ENCODE peak calls at places on chromosomes 12 and 14, in seven cellular contexts. K is cardiac fibroblast; P is effector memory CD4-positive, alpha-beta T cell; M is endothelial cell of umbilical vein; R is prostate gland; O is fibroblast of pulmonary artery; C is GM23338. Z is an unnamed sample.

GRCh38 chr14:104116544-104117340 is 21.6 kb upstream of the KIF26A start:
- DNase-seq in K (no peak), P (no peak), M (no peak), R (peak; percentile 54), O (no peak), C (peak; percentile 64), Z (peak; percentile 36)

GRCh38 chr12:4161718-4162117 is 111.8 kb upstream of the CCND2 start:
- DNase-seq in K (no peak), P (no peak), M (no peak), R (no peak), O (no peak), C (no peak), Z (no peak)

GRCh38 chr14:47852278-47852677 is 176.9 kb upstream of the MDGA2 start:
- DNase-seq in K (no peak), P (no peak), M (no peak), R (no peak), O (no peak), C (no peak), Z (no peak)

GRCh38 chr14:64421166-64421565 is 33.0 kb downstream of the MTHFD1 start:
- DNase-seq in K (peak; percentile 81), P (no peak), M (no peak), R (no peak), O (peak; percentile 83), C (no peak), Z (no peak)

GRCh38 chr12:86331012-86331411 is 74.8 kb upstream of the MGAT4C start:
- DNase-seq in K (no peak), P (no peak), M (peak; percentile 28), R (no peak), O (no peak), C (no peak), Z (no peak)

GRCh38 chr12:114869091-114869834 is 185.3 kb upstream of the TBX3 start:
- DNase-seq in K (no peak), P (no peak), M (no peak), R (no peak), O (no peak), C (peak; percentile 27), Z (no peak)

GRCh38 chr12:64476844-64477243 is 24.9 kb downstream of the TBK1 start:
- DNase-seq in K (no peak), P (no peak), M (no peak), R (no peak), O (no peak), C (no peak), Z (no peak)

GRCh38 chr12:104958946-104959841 is 1.1 kb upstream of the SLC41A2 start:
- DNase-seq in K (peak; percentile 46), P (no peak), M (peak; percentile 50), R (no peak), O (peak; percentile 27), C (peak; percentile 26), Z (no peak)

GRCh38 chr12:102107970-102108369 is 11.9 kb downstream of the NUP37 start:
- DNase-seq in K (no peak), P (no peak), M (no peak), R (no peak), O (no peak), C (no peak), Z (no peak)

GRCh38 chr14:49220492-49220891 is 365.7 kb downstream of the RPS29 start:
- DNase-seq in K (no peak), P (no peak), M (no peak), R (peak; percentile 21), O (no peak), C (no peak), Z (no peak)

GRCh38 chr14:93936245-93936644 is 9.1 kb downstream of the FAM181A start:
- DNase-seq in K (no peak), P (no peak), M (no peak), R (no peak), O (no peak), C (peak; percentile 82), Z (no peak)

GRCh38 chr12:127083028-127083949 is 1183.7 kb upstream of the TMEM132C start:
- DNase-seq in K (peak; percentile 87), P (no peak), M (peak; percentile 35), R (no peak), O (peak; percentile 79), C (peak; percentile 61), Z (no peak)

GRCh38 chr12:3531496-3531895 is 40.5 kb downstream of the PRMT8 start:
- DNase-seq in K (no peak), P (no peak), M (no peak), R (no peak), O (no peak), C (no peak), Z (no peak)

GRCh38 chr14:102935756-102936155 is 13.3 kb downstream of the AMN start:
- DNase-seq in K (no peak), P (no peak), M (no peak), R (no peak), O (no peak), C (no peak), Z (no peak)

GRCh38 chr12:104060791-104061190 is 3.5 kb upstream of the HCFC2 start:
- DNase-seq in K (no peak), P (no peak), M (no peak), R (no peak), O (no peak), C (no peak), Z (no peak)

GRCh38 chr12:54430471-54431075 is 11.5 kb upstream of the ITGA5 start:
- DNase-seq in K (no peak), P (no peak), M (no peak), R (no peak), O (no peak), C (no peak), Z (no peak)

GRCh38 chr14:54002653-54003052 is 46.0 kb upstream of the BMP4 start:
- DNase-seq in K (peak; percentile 47), P (no peak), M (no peak), R (no peak), O (peak; percentile 24), C (no peak), Z (no peak)

GRCh38 chr14:54844479-54844878 is 58.1 kb downstream of the GCH1 start:
- DNase-seq in K (no peak), P (no peak), M (no peak), R (no peak), O (no peak), C (no peak), Z (no peak)

GRCh38 chr14:96754162-96754844 is 42.9 kb upstream of the VRK1 start:
- DNase-seq in K (peak; percentile 15), P (no peak), M (no peak), R (no peak), O (no peak), C (no peak), Z (no peak)

GRCh38 chr14:58298880-58299664 is 717 bp downstream of the ARID4A start:
- DNase-seq in K (no peak), P (peak; percentile 12), M (peak; percentile 18), R (peak; percentile 29), O (no peak), C (peak; percentile 53), Z (peak; percentile 37)

GRCh38 chr14:58298477-58298879 is at the start of gene ARID4A:
- DNase-seq in K (no peak), P (no peak), M (no peak), R (no peak), O (no peak), C (no peak), Z (peak; percentile 63)

GRCh38 chr14:58297762-58298476 is 436 bp upstream of the ARID4A start:
- DNase-seq in K (peak; percentile 100), P (peak; percentile 97), M (peak; percentile 100), R (peak; percentile 99), O (peak; percentile 100), C (peak; percentile 100), Z (peak; percentile 99)

GRCh38 chr14:58299665-58300202 is 1.4 kb downstream of the ARID4A start:
- DNase-seq in K (peak; percentile 13), P (no peak), M (peak; percentile 46), R (peak; percentile 28), O (no peak), C (peak; percentile 32), Z (no peak)

DNA sequence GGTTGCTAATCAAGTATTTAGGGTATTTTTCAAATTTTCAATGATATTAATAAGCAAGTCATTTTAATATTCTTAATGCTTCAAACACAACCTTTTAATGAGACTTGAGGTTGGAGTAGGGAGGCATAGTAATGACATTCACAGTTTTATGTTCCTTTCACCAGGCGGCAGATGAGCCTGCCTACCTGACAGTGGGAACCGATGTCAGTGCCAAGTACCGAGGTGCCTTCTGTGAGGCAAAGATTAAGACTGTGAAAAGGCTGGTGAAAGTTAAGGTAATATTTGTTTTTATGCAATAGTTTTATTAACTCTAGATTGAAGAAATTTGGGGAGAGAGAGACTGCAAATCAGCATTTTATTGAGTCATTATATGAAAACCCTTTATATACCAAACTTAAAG is 3.1 kb downstream of the ARID4A start:
- DNase-seq in K (no peak), P (no peak), M (no peak), R (no peak), O (no peak), C (no peak), Z (no peak)
- H3K4me3 ChIP-seq in K (no peak overlapping the region), P (no peak overlapping the region), M (no peak overlapping the region), R (no peak overlapping the region), O (no peak overlapping the region), C (no peak overlapping the region), Z (no peak overlapping the region)

GRCh38 chr14:52551205-52551604 is 1.1 kb downstream of the TXNDC16 start:
- DNase-seq in K (no peak), P (no peak), M (no peak), R (no peak), O (no peak), C (no peak), Z (no peak)
- H3K4me3 ChIP-seq in K (peak overlapping the region; percentile 89), P (peak overlapping the region; percentile 70), M (no peak overlapping the region), R (peak overlapping the region; percentile 80), O (peak overlapping the region; percentile 75), C (peak overlapping the region; percentile 91), Z (peak overlapping the region; percentile 97)

GRCh38 chr12:89369166-89369565 is 16.9 kb upstream of the DUSP6 start:
- DNase-seq in K (no peak), P (no peak), M (peak; percentile 92), R (no peak), O (no peak), C (no peak), Z (no peak)

GRCh38 chr12:89368386-89368785 is 16.1 kb upstream of the DUSP6 start:
- DNase-seq in K (no peak), P (no peak), M (no peak), R (no peak), O (no peak), C (no peak), Z (no peak)

GRCh38 chr12:89370411-89370810 is 18.1 kb upstream of the DUSP6 start:
- DNase-seq in K (no peak), P (no peak), M (no peak), R (no peak), O (no peak), C (no peak), Z (no peak)

GRCh38 chr12:89372584-89373370 is 20.5 kb upstream of the DUSP6 start:
- DNase-seq in K (peak; percentile 8), P (no peak), M (no peak), R (no peak), O (peak; percentile 36), C (peak; percentile 37), Z (no peak)

GRCh38 chr12:89370850-89371249 is 18.5 kb upstream of the DUSP6 start:
- DNase-seq in K (peak; percentile 90), P (no peak), M (peak; percentile 92), R (peak; percentile 63), O (peak; percentile 93), C (no peak), Z (no peak)
- H3K4me3 ChIP-seq in K (no peak overlapping the region), P (no peak overlapping the region), M (no peak overlapping the region), R (no peak overlapping the region), O (no peak overlapping the region), C (no peak overlapping the region), Z (no peak overlapping the region)

DNA sequence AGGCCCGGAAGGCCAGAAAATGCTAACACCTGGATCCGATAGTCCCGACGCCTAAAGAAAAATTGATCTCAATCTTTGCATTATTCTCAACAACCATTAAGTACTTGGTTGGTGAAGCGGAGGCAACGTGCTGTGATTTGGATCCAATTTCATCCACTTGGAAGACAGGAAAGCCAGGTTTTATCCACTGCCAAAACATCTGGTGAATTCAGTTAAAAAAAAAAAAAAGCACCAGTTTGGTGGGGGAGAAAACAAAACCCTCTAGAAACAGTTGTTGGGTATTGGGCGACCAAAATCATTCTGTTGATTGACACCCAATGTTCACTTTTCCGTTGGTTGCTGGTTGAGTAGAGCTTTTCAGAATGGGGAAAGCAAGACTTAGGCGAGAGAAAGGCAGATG is 41.8 kb upstream of the MED13L start:
- DNase-seq in K (no peak), P (no peak), M (no peak), R (no peak), O (peak; percentile 15), C (no peak), Z (no peak)
- H3K4me3 ChIP-seq in K (no peak overlapping the region), P (no peak overlapping the region), M (no peak overlapping the region), R (no peak overlapping the region), O (no peak overlapping the region), C (no peak overlapping the region), Z (no peak overlapping the region)

Z was measured in dorsolateral prefrontal cortex.